ENCODE peak calls at places on chromosomes 13 and 19, in five cellular contexts. T is CD8-positive, alpha-beta memory T cell; B is HFF-Myc; J is tibial artery; A is IMR-90. D is an unnamed sample.

GRCh38 chr13:113981611-113982295 is 7.9 kb upstream of the C13orf46 start:
- DNase-seq in T (no peak), B (no peak), J (peak; percentile 59), A (no peak), D (no peak)

GRCh38 chr13:82439159-82439904 is 1442.9 kb downstream of the SLITRK1 start:
- DNase-seq in T (no peak), B (no peak), J (no peak), A (no peak), D (no peak)

GRCh38 chr13:49256841-49257240 is 9.1 kb downstream of the CDADC1 start:
- DNase-seq in T (no peak), B (no peak), J (no peak), A (peak; percentile 10), D (no peak)

GRCh38 chr13:42486711-42487198 is 87.2 kb upstream of the TNFSF11 start:
- DNase-seq in T (no peak), B (no peak), J (no peak), A (peak; percentile 71), D (no peak)

GRCh38 chr13:95924389-95924994 is 128.7 kb downstream of the UGGT2 start:
- DNase-seq in T (no peak), B (no peak), J (no peak), A (peak; percentile 86), D (no peak)

GRCh38 chr13:99290890-99291289 is 16.3 kb downstream of the GPR183 start:
- DNase-seq in T (no peak), B (no peak), J (no peak), A (no peak), D (no peak)

GRCh38 chr19:13094771-13095392 is 7.8 kb downstream of the LYL1 start:
- DNase-seq in T (no peak), B (no peak), J (no peak), A (no peak), D (no peak)

GRCh38 chr19:1756264-1756663 is 3.0 kb downstream of the ONECUT3 start:
- DNase-seq in T (no peak), B (no peak), J (no peak), A (no peak), D (no peak)

GRCh38 chr13:101144808-101145419 is 271.4 kb downstream of the NALCN start:
- DNase-seq in T (no peak), B (peak; percentile 27), J (no peak), A (peak; percentile 71), D (no peak)

GRCh38 chr19:1211494-1212234 is 6.1 kb downstream of the STK11 start:
- DNase-seq in T (no peak), B (no peak), J (no peak), A (no peak), D (no peak)

GRCh38 chr13:112645327-112645914 is 44.4 kb upstream of the ATP11A start:
- DNase-seq in T (no peak), B (no peak), J (no peak), A (no peak), D (no peak)

GRCh38 chr13:45337803-45338202 is 3.2 kb downstream of the TPT1 start:
- DNase-seq in T (no peak), B (no peak), J (no peak), A (no peak), D (no peak)
- H3K4me3 ChIP-seq in T (no peak overlapping the region), B (peak overlapping the region; percentile 89), J (peak overlapping the region; percentile 62), A (no peak overlapping the region), D (no peak overlapping the region)

DNA sequence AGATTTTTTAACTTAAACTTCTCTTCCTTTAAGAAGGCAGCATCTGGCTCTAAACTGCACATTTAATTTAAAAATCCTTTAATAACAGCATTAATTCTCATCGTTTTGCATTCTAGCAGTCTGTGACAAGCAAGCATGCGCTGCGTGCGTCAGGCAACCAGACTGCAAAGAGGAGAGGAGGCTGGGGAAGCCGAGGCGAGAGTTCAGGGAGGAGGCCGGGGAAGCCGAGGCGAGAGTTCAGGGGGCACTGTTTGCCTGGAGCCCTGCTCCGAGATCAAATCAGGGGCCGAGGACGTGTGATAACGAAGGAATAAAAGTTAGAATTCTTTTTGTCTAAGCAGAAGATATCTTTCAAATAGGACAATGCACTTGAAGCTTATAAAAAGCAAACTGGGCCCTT is 435.7 kb downstream of the EFNB2 start:
- DNase-seq in T (no peak), B (no peak), J (no peak), A (no peak), D (no peak)
- H3K4me3 ChIP-seq in T (no peak overlapping the region), B (no peak overlapping the region), J (no peak overlapping the region), A (no peak overlapping the region), D (no peak overlapping the region)

DNA sequence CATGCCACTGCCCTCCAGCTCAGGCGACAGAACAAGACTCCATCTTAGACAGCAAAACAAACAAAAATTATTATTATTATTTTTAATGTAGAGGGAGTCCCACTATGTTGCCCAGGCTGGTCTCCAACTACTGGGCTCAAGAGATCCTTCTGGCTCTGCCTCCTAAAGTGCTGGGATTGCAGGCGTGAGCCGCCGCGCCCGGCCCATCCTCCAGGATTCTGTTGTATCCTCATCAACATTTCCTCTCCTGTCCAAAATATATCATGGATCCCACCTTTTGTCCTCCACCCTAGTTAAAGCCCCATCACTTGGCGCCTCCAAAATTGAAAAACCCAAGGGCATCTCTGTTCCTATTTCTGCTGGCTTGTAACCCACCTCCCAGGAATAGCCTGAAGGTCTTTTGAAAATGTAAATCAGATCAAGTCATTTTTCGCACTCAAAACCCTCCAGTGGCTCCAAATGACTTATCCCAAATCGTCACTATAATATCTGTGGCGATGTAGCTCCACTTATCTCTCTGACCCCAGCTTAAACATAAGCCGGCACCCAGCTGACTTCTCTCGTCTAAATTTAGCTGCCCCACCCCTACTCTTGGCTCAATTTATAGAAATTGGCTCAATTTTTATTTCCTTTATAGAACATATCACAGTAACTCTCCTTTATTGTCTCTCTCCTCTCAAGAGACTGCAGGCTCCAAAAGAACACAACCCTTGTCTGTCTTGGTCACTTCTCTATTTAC is 1.1 kb downstream of the ZNF784 start:
- DNase-seq in T (no peak), B (no peak), J (no peak), A (no peak), D (no peak)
- H3K4me3 ChIP-seq in T (peak overlapping the region; percentile 22), B (no peak overlapping the region), J (peak overlapping the region; percentile 61), A (no peak overlapping the region), D (no peak overlapping the region)

GRCh38 chr13:89749888-89750287 is 1597.6 kb upstream of the MIR17HG start:
- DNase-seq in T (no peak), B (no peak), J (no peak), A (no peak), D (no peak)
- H3K4me3 ChIP-seq in T (no peak overlapping the region), B (no peak overlapping the region), J (no peak overlapping the region), A (no peak overlapping the region), D (no peak overlapping the region)

GRCh38 chr13:78190296-78190695 is 271.7 kb upstream of the EDNRB start:
- DNase-seq in T (no peak), B (no peak), J (no peak), A (peak; percentile 4), D (no peak)
- H3K4me3 ChIP-seq in T (no peak overlapping the region), B (no peak overlapping the region), J (no peak overlapping the region), A (no peak overlapping the region), D (no peak overlapping the region)

D was measured in iPS DF 6.9.